ENCODE peak calls at places on chromosomes 3 and 15, in eight cellular contexts. C is Panc1; U is spleen; W is gastrocnemius medialis; D is cardiac muscle cell; T is CD8-positive, alpha-beta memory T cell; I is right cardiac atrium; A is AG04449. O is an unnamed sample.

GRCh38 chr15:68342351-68342750 is 64.8 kb downstream of the FEM1B start:
- DNase-seq in C (no peak), U (peak), W (peak), D (no peak), T (no peak), I (peak), A (no peak), O (no peak)

GRCh38 chr15:62297933-62298332 is 132.8 kb upstream of the C2CD4B start:
- DNase-seq in C (no peak), U (no peak), W (no peak), D (no peak), T (no peak), I (no peak), A (no peak), O (no peak)

GRCh38 chr3:9279959-9280358 is 30.5 kb upstream of the SRGAP3 start:
- DNase-seq in C (no peak), U (no peak), W (no peak), D (no peak), T (no peak), I (no peak), A (no peak), O (no peak)

GRCh38 chr3:123013876-123014275 is 13.7 kb downstream of the SEMA5B start:
- DNase-seq in C (no peak), U (no peak), W (no peak), D (no peak), T (no peak), I (no peak), A (no peak), O (no peak)

GRCh38 chr3:58281069-58281468 is 25.0 kb upstream of the RPP14 start:
- DNase-seq in C (no peak), U (no peak), W (no peak), D (no peak), T (no peak), I (no peak), A (no peak), O (no peak)

GRCh38 chr3:148178508-148178907 is 519.2 kb upstream of the AGTR1 start:
- DNase-seq in C (no peak), U (no peak), W (no peak), D (peak), T (no peak), I (no peak), A (no peak), O (no peak)

GRCh38 chr15:98805434-98806274 is 157.3 kb downstream of the IGF1R start:
- DNase-seq in C (no peak), U (no peak), W (no peak), D (no peak), T (no peak), I (no peak), A (no peak), O (no peak)

GRCh38 chr3:154023148-154023547 is 98.0 kb upstream of the ARHGEF26 start:
- DNase-seq in C (no peak), U (no peak), W (no peak), D (peak), T (no peak), I (no peak), A (no peak), O (no peak)

GRCh38 chr3:191721983-191722382 is 261.0 kb downstream of the PYDC2 start:
- DNase-seq in C (no peak), U (no peak), W (no peak), D (no peak), T (no peak), I (no peak), A (no peak), O (no peak)

GRCh38 chr3:118817748-118818165 is 216.9 kb downstream of the IGSF11 start:
- DNase-seq in C (no peak), U (no peak), W (no peak), D (peak), T (no peak), I (no peak), A (no peak), O (peak)

GRCh38 chr15:51982013-51982769 is 10.6 kb upstream of the LEO1 start:
- DNase-seq in C (peak), U (no peak), W (no peak), D (peak), T (no peak), I (peak), A (no peak), O (peak)

GRCh38 chr3:194536883-194537637 is 50.3 kb upstream of the ATP13A3 start:
- DNase-seq in C (peak), U (no peak), W (peak), D (no peak), T (no peak), I (no peak), A (no peak), O (no peak)

GRCh38 chr3:194534243-194534642 is 47.4 kb upstream of the ATP13A3 start:
- DNase-seq in C (no peak), U (no peak), W (no peak), D (no peak), T (no peak), I (no peak), A (no peak), O (no peak)

GRCh38 chr3:194540268-194540937 is 53.6 kb upstream of the ATP13A3 start:
- DNase-seq in C (no peak), U (peak), W (peak), D (peak), T (no peak), I (peak), A (no peak), O (no peak)

GRCh38 chr3:194539498-194539897 is 52.7 kb upstream of the ATP13A3 start:
- DNase-seq in C (no peak), U (no peak), W (no peak), D (no peak), T (no peak), I (no peak), A (no peak), O (no peak)

GRCh38 chr3:194537732-194538247 is 51.0 kb upstream of the ATP13A3 start:
- DNase-seq in C (peak), U (no peak), W (peak), D (peak), T (no peak), I (no peak), A (no peak), O (no peak)
- H3K4me3 ChIP-seq in C (no peak), U (no peak), W (no peak), D (no peak), T (no peak), I (no peak), A (no peak), O (no peak)

GRCh38 chr3:51391566-51392300 is 648 bp downstream of the RBM15B start:
- DNase-seq in C (no peak), U (peak), W (no peak), D (peak), T (peak), I (peak), A (no peak), O (no peak)

GRCh38 chr3:51391075-51391565 is at the start of gene RBM15B:
- DNase-seq in C (peak), U (peak), W (peak), D (peak), T (peak), I (peak), A (peak), O (peak)

GRCh38 chr3:51393564-51393963 is 2.5 kb downstream of the RBM15B start:
- DNase-seq in C (no peak), U (no peak), W (no peak), D (no peak), T (no peak), I (no peak), A (no peak), O (no peak)

GRCh38 chr3:51393096-51393495 is 2.0 kb downstream of the RBM15B start:
- DNase-seq in C (no peak), U (no peak), W (no peak), D (no peak), T (no peak), I (no peak), A (no peak), O (no peak)

DNA sequence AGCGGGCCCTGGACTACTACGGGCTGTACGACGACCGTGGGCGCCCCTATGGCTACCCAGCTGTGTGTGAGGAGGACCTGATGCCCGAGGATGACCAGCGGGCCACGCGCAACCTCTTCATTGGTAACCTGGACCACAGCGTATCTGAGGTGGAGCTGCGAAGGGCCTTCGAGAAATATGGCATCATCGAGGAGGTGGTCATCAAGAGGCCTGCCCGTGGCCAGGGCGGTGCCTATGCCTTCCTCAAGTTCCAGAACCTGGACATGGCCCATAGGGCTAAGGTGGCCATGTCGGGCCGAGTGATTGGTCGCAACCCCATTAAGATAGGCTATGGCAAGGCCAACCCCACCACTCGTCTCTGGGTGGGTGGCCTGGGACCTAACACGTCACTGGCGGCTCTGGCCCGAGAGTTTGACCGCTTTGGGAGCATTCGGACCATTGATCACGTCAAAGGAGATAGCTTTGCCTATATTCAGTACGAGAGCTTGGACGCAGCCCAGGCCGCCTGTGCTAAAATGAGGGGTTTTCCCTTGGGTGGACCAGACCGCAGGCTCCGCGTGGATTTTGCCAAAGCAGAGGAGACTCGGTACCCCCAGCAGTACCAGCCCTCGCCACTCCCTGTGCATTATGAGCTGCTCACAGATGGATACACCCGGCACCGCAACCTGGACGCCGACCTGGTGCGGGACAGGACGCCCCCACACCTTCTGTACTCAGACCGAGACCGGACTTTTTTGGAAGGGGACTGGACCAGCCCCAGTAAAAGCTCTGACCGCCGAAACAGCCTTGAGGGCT is 1.4 kb downstream of the RBM15B start:
- DNase-seq in C (no peak), U (peak), W (no peak), D (no peak), T (no peak), I (peak), A (no peak), O (no peak)
- H3K4me3 ChIP-seq in C (peak), U (peak), W (peak), D (peak), T (peak), I (peak), A (peak), O (peak)

GRCh38 chr3:25128735-25129134 is 299.3 kb upstream of the RARB start:
- DNase-seq in C (no peak), U (no peak), W (no peak), D (no peak), T (no peak), I (no peak), A (no peak), O (no peak)

DNA sequence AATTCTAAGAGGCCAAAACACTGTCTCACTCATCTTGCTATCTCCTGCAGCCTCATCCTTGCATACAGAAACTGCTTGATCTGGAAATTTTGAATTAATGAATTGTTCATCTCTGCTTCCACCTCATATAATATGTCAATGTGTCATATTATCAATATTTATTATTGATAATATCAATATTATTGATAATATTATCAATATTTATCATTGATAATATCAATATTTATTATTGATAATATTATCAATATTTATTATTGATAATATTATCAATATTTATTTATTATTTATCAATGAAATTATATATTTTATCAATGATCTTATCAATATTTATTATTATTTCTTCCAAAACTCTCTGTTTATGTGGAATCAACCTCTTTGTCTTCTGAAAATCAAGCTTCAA is 297.3 kb upstream of the RARB start:
- DNase-seq in C (no peak), U (no peak), W (no peak), D (no peak), T (no peak), I (no peak), A (no peak), O (no peak)
- H3K4me3 ChIP-seq in C (no peak), U (no peak), W (no peak), D (no peak), T (no peak), I (no peak), A (no peak), O (no peak)

GRCh38 chr3:46978381-46978780 is 1.1 kb upstream of the NBEAL2 start:
- DNase-seq in C (no peak), U (peak), W (no peak), D (no peak), T (no peak), I (peak), A (no peak), O (no peak)
- H3K4me3 ChIP-seq in C (no peak), U (no peak), W (no peak), D (no peak), T (no peak), I (no peak), A (no peak), O (no peak)